ENCODE peak calls at places on chromosomes 11 and 22, in seven cellular contexts. M is nephron progenitor cell, D is chondrocyte, G is heart right ventricle, J is PC-3, E is colonic mucosa, C is mammary epithelial cell. K is an unnamed sample.

GRCh38 chr11:112837162-112837826 is 123.9 kb upstream of the NCAM1 start:
- DNase-seq in C (no peak), E (no peak), G (peak), J (peak), M (no peak), D (no peak), K (no peak)

GRCh38 chr11:113242767-113243397 is 71.5 kb upstream of the TTC12 start:
- DNase-seq in C (peak), J (no peak), E (no peak), D (no peak), M (no peak), G (no peak), K (no peak)

GRCh38 chr11:95732930-95733602 is 56.5 kb downstream of the FAM76B start:
- DNase-seq in M (no peak), C (no peak), J (no peak), D (no peak), G (no peak), E (no peak), K (no peak)

GRCh38 chr22:27124336-27125023 is 467.1 kb downstream of the MIAT start:
- DNase-seq in D (no peak), J (no peak), M (no peak), E (peak), G (peak), C (no peak), K (no peak)

GRCh38 chr22:30015229-30015797 is 65.0 kb upstream of the HORMAD2 start:
- DNase-seq in G (no peak), C (no peak), E (no peak), J (peak), M (no peak), D (no peak), K (no peak)

GRCh38 chr11:41309716-41310115 is 149.7 kb downstream of the LRRC4C start:
- DNase-seq in D (no peak), G (no peak), M (no peak), E (no peak), C (no peak), J (no peak), K (no peak)

GRCh38 chr22:17381237-17381913 is 12.1 kb downstream of the CECR2 start:
- DNase-seq in D (no peak), M (no peak), E (no peak), C (no peak), J (peak), G (no peak), K (no peak)

GRCh38 chr11:110026823-110027626 is 66.2 kb upstream of the ZC3H12C start:
- DNase-seq in G (no peak), D (no peak), J (no peak), E (no peak), M (no peak), C (no peak), K (no peak)

GRCh38 chr11:69818243-69819108 is 740 bp downstream of the FGF3 start:
- DNase-seq in D (no peak), M (peak), J (no peak), E (no peak), C (no peak), G (no peak), K (no peak)

GRCh38 chr22:30114356-30114755 is 34.1 kb downstream of the HORMAD2 start:
- DNase-seq in D (no peak), G (no peak), M (no peak), C (no peak), J (no peak), E (no peak), K (no peak)

GRCh38 chr11:479311-479710 is 27.7 kb downstream of the RNH1 start:
- DNase-seq in J (no peak), C (no peak), M (no peak), G (no peak), E (no peak), D (no peak), K (no peak)

GRCh38 chr22:45201678-45202332 is 38.1 kb downstream of the NUP50 start:
- DNase-seq in D (peak), G (no peak), J (peak), C (peak), M (no peak), E (no peak), K (no peak)

GRCh38 chr11:120594746-120595145 is 83.2 kb downstream of the GRIK4 start:
- DNase-seq in D (peak), G (no peak), E (no peak), M (no peak), J (no peak), C (no peak), K (no peak)

GRCh38 chr11:44085330-44085729 is 10.1 kb upstream of the EXT2 start:
- DNase-seq in D (no peak), M (no peak), E (no peak), G (no peak), C (no peak), J (no peak), K (no peak)

GRCh38 chr22:31103899-31104694 is 3.3 kb downstream of the SELENOM start:
- DNase-seq in J (no peak), M (no peak), D (no peak), E (no peak), C (no peak), G (peak), K (no peak)

GRCh38 chr22:50157976-50158375 is 12.6 kb upstream of the PANX2 start:
- DNase-seq in E (peak), G (no peak), M (no peak), J (no peak), C (peak), D (no peak), K (peak)

GRCh38 chr22:47406180-47406723 is 643.8 kb downstream of the TBC1D22A start:
- DNase-seq in E (no peak), M (no peak), C (no peak), J (no peak), G (no peak), D (no peak), K (no peak)

DNA sequence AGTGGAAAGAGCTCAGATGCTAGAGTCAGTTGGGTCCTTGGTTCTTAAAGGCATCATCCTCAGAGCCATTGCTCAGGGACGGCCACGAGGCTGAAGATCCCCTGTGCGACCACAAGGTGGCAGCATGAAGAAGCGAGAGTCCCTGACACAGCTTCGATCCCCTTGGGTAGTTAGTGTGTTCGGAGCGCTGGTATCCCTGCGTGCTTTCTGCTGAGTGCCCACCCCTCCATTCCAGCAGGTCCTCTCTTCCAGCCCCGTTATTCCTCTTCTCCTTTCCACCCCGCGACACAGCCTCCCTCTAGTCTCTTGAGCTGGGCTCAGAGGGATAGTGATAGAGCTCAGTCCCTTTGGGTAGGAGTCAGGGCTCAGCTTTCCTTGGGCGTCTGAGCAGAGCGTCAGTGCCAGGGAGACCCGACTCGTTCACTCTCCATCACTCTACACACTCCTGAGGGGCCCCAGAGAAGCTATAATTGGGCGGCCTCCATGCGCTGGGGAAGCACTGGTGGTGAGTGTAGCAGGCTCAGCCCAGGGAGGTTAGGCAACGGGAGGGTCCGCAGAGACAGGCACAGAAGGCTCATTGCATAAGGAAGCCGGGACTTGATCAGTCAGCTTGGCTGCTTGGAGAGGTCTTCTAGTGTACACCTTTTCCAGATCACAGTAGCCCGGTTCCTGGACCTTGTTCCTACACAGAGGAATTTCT is at the start of gene OR51D1:
- DNase-seq in G (peak), C (peak), J (peak), E (peak), M (peak), D (no peak), K (peak)
- TF ChIP-seq CTCF in G (peak), C (peak), J (peak), E (peak), M (peak), D (peak), K (peak)

GRCh38 chr22:22745225-22746060 is 101.0 kb downstream of the GGTLC2 start:
- DNase-seq in E (peak), D (no peak), G (no peak), J (peak), M (peak), C (no peak), K (peak)
- TF ChIP-seq CTCF in E (peak), D (peak), G (peak), J (peak), M (peak), C (peak), K (peak)

DNA sequence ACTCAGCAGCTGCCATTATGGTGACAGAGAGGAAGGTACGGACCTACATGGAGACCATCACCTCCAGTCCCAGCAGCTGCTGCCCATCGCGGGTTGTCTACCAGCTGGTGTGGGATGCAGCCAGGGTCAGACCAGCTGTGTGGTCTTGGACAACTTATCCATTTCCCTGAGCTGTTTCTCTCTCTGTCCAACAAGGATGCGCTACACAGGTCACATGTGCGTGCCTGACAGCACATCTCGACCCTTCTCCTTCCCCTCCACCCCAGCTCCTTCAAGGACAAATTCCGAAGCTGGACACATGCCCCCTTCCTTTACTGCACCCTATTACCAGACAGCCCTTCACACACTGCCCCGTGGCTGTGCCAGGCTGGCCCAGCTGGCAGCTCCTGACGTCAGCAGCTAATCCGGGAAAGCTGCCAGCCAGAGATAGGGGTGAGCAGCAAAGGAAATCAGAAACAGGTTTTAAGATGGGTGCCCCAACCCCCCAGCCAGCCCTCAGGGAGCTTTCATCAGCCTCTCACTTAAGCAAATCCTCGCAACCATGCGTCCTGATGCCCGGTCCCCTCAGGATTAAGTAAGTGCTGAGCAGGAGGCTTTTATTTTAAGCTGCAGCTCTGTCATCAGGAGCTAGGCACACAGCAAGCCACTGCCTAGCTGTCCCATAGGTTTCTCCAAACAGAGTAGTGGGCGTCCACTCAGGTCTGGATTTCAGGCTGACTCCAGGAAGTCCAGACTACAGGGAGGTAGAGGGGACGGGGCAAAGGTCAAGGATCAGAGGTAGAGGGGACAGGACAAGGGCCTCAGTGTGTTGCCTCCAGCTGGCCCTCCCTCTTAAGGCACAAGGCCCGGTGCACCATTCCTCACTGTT is 20.3 kb downstream of the TEF start:
- DNase-seq in M (no peak), E (peak), C (peak), J (peak), G (peak), D (no peak), K (peak)
- TF ChIP-seq CTCF in M (no peak), E (no peak), C (no peak), J (no peak), G (no peak), D (no peak), K (no peak)

GRCh38 chr11:65366340-65366773 is 11.8 kb downstream of the TIGD3 start:
- DNase-seq in G (peak), D (no peak), C (peak), E (peak), J (peak), M (no peak), K (peak)
- TF ChIP-seq CTCF in G (peak), D (peak), C (peak), E (peak), J (peak), M (peak), K (peak)

DNA sequence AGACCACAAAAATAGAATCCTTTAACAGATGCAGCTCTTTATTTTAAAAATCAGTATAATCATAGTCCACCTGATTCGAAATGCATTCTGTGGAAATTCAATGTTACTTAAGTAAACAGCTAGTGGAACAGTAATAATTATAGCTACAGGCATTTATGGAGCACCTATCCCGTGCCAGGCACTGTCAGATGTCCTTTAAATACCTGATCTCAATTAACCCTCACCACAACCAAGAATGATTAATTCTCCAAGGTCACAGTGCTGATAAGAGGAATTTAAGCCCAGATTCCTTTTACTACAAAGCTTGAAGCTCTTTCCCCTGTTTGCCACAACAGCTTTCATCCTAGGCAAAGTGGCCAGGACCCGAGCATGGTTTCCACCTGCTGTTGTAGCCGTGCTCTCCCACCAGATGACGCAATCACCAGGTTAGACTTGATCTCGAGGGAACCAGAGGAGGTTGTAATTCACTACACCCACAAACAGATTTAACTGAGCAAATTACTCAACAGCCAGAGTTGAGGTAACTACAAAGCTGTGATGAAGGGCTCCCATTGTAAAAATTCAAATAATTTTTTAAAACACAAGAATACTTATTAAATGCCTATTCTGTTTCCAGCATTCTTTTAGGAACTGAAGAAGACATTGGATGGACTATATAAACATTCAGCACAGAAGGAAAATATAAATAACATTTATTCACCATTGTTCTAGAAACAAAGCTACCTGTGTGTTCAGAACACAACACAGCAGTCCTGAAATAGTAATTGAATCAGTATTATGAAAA is 10.3 kb downstream of the PRDM10 start:
- DNase-seq in D (no peak), G (no peak), E (peak), C (peak), M (no peak), J (peak), K (peak)
- TF ChIP-seq CTCF in D (peak), G (peak), E (peak), C (peak), M (no peak), J (peak), K (no peak)

GRCh38 chr11:92886243-92886905 is 83.1 kb upstream of the MTNR1B start:
- DNase-seq in G (peak), J (peak), D (no peak), E (peak), C (peak), M (peak), K (peak)
- TF ChIP-seq CTCF in G (peak), J (peak), D (peak), E (peak), C (peak), M (peak), K (no peak)

DNA sequence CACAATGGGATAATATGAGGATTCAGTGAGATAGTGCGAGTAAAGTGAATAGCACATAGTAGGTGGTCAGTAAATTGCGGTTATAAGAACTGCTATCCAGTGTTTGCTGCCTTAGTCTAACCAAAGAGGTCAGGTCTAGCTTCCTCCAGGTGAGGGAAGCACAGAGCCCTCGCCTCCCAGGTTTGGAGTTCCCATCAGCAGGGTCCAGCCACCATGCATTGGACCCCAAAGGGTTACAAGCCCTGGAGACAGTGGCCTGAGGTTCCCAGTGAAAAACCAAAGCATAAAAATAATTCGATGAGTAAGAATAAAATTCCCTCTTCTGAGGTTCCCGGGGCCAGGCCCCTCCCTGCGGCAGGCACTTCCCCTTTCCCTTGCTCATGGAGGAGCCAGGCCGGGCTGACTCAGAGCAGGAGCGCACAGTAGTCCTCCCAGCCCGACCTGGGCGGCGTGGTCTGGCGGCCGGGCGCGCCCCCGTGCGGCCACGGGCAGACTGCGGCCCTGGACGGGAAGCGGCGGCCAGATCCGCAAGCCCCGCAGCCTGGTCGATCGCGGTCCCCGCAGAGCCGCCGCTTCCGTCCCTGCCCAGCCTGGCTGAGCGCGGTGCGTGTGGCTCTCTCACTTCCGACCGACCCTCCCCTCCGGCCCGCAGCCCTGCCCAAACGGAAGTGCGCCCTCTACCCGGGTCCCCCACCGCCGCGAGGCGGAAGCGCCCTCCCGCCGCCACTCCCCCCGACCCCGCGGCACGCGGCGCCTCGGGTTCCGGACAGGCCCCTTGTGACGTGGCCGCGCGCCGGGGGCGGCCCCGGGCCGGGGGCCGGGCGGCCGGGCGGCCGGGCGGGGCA is at the start of gene SLC39A13:
- DNase-seq in G (peak), E (peak), J (peak), D (peak), M (peak), C (peak), K (peak)
- TF ChIP-seq CTCF in G (peak), E (peak), J (peak), D (peak), M (peak), C (peak), K (peak)

DNA sequence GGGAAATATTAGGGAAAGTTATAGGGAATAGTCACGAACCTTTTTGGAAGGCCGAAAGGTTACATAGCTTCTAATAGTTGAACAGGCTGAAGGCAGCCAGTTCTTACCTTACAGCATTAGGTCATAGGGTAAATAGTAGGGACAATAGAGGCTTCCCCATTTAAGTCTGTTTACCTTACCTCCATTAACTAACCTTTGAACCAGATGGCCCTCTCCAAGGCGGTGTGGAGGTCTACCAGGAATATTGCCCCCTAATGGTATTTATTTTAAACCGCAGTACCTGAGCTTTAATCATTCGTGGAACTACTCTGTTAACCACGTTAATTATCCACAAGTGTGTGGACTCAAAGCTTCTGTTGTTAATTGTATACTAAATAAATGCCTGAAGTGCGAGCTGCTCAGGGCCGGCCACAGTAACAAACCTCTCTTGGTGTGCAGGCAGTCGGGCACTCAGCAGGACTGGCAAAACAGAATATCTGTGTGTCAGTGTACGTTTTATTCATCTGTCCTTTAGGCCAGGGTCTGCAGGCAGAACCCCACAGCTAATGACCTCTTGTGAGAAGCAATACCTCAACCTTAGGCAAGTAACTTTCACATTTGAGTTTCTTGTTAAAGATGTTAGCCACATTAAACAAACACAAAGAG is 81.7 kb downstream of the PRCP start:
- DNase-seq in G (no peak), E (no peak), M (no peak), J (no peak), C (no peak), D (no peak), K (no peak)
- TF ChIP-seq CTCF in G (no peak), E (no peak), M (no peak), J (peak), C (no peak), D (no peak), K (no peak)

K was measured in Calu3.